ENCODE peak calls at places on chromosomes 5 and 9, in seven cellular contexts. One of them, this sample, is unnamed.

GRCh38 chr5:141919218-141920129 is 4.2 kb upstream of the DELE1 start:
- DNase-seq in heart right ventricle: no peak
- DNase-seq in NCI-H460: no peak
- DNase-seq in B cell: no peak
- DNase-seq in fibroblast of lung: no peak
- DNase-seq in prostate gland: no peak
- DNase-seq in T-helper 22 cell: no peak
- DNase-seq in this sample: no peak

GRCh38 chr5:74148321-74148720 is 492.2 kb downstream of the ENC1 start:
- DNase-seq in heart right ventricle: no peak
- DNase-seq in NCI-H460: no peak
- DNase-seq in B cell: no peak
- DNase-seq in fibroblast of lung: no peak
- DNase-seq in prostate gland: no peak
- DNase-seq in T-helper 22 cell: no peak
- DNase-seq in this sample: no peak

GRCh38 chr9:9970514-9970913 is 642.3 kb downstream of the PTPRD start:
- DNase-seq in heart right ventricle: no peak
- DNase-seq in NCI-H460: no peak
- DNase-seq in B cell: no peak
- DNase-seq in fibroblast of lung: no peak
- DNase-seq in prostate gland: no peak
- DNase-seq in T-helper 22 cell: no peak
- DNase-seq in this sample: no peak

GRCh38 chr9:134299883-134300282 is 26.4 kb upstream of the RXRA start:
- DNase-seq in heart right ventricle: peak
- DNase-seq in NCI-H460: no peak
- DNase-seq in B cell: no peak
- DNase-seq in fibroblast of lung: no peak
- DNase-seq in prostate gland: peak
- DNase-seq in T-helper 22 cell: no peak
- DNase-seq in this sample: no peak

GRCh38 chr5:1502046-1502736 is 21.6 kb downstream of the LPCAT1 start:
- DNase-seq in heart right ventricle: peak
- DNase-seq in NCI-H460: no peak
- DNase-seq in B cell: peak
- DNase-seq in fibroblast of lung: no peak
- DNase-seq in prostate gland: no peak
- DNase-seq in T-helper 22 cell: no peak
- DNase-seq in this sample: no peak

GRCh38 chr5:159735749-159736660 is 180.3 kb upstream of the ADRA1B start:
- DNase-seq in heart right ventricle: no peak
- DNase-seq in NCI-H460: no peak
- DNase-seq in B cell: no peak
- DNase-seq in fibroblast of lung: peak
- DNase-seq in prostate gland: no peak
- DNase-seq in T-helper 22 cell: no peak
- DNase-seq in this sample: no peak

GRCh38 chr5:148820778-148821395 is 5.5 kb upstream of the ADRB2 start:
- DNase-seq in heart right ventricle: no peak
- DNase-seq in NCI-H460: peak
- DNase-seq in B cell: peak
- DNase-seq in fibroblast of lung: peak
- DNase-seq in prostate gland: no peak
- DNase-seq in T-helper 22 cell: no peak
- DNase-seq in this sample: no peak

GRCh38 chr9:137295313-137296213 is 6.5 kb downstream of the NRARP start:
- DNase-seq in heart right ventricle: peak
- DNase-seq in NCI-H460: peak
- DNase-seq in B cell: peak
- DNase-seq in fibroblast of lung: no peak
- DNase-seq in prostate gland: no peak
- DNase-seq in T-helper 22 cell: no peak
- DNase-seq in this sample: peak

GRCh38 chr9:28692012-28692411 is 1118.7 kb upstream of the C9orf72 start:
- DNase-seq in heart right ventricle: no peak
- DNase-seq in NCI-H460: no peak
- DNase-seq in B cell: no peak
- DNase-seq in fibroblast of lung: no peak
- DNase-seq in prostate gland: no peak
- DNase-seq in T-helper 22 cell: no peak
- DNase-seq in this sample: no peak

GRCh38 chr5:28855631-28856030 is 1817.2 kb upstream of the CDH9 start:
- DNase-seq in heart right ventricle: no peak
- DNase-seq in NCI-H460: no peak
- DNase-seq in B cell: no peak
- DNase-seq in fibroblast of lung: no peak
- DNase-seq in prostate gland: no peak
- DNase-seq in T-helper 22 cell: no peak
- DNase-seq in this sample: no peak

GRCh38 chr9:121331992-121332685 is 37.9 kb downstream of the STOM start:
- DNase-seq in heart right ventricle: no peak
- DNase-seq in NCI-H460: no peak
- DNase-seq in B cell: no peak
- DNase-seq in fibroblast of lung: no peak
- DNase-seq in prostate gland: no peak
- DNase-seq in T-helper 22 cell: no peak
- DNase-seq in this sample: no peak

GRCh38 chr9:112894699-112895098 is 4.0 kb upstream of the SLC46A2 start:
- DNase-seq in heart right ventricle: no peak
- DNase-seq in NCI-H460: no peak
- DNase-seq in B cell: no peak
- DNase-seq in fibroblast of lung: no peak
- DNase-seq in prostate gland: no peak
- DNase-seq in T-helper 22 cell: no peak
- DNase-seq in this sample: no peak

GRCh38 chr5:172905771-172906170 is 53.5 kb upstream of the RPL26L1 start:
- DNase-seq in heart right ventricle: no peak
- DNase-seq in NCI-H460: no peak
- DNase-seq in B cell: no peak
- DNase-seq in fibroblast of lung: no peak
- DNase-seq in prostate gland: no peak
- DNase-seq in T-helper 22 cell: no peak
- DNase-seq in this sample: no peak

GRCh38 chr9:3521961-3522360 is 3.8 kb downstream of the RFX3 start:
- DNase-seq in heart right ventricle: no peak
- DNase-seq in NCI-H460: no peak
- DNase-seq in B cell: no peak
- DNase-seq in fibroblast of lung: no peak
- DNase-seq in prostate gland: no peak
- DNase-seq in T-helper 22 cell: no peak
- DNase-seq in this sample: no peak

GRCh38 chr5:149849280-149849985 is 95.2 kb downstream of the PDE6A start:
- DNase-seq in heart right ventricle: no peak
- DNase-seq in NCI-H460: no peak
- DNase-seq in B cell: no peak
- DNase-seq in fibroblast of lung: no peak
- DNase-seq in prostate gland: no peak
- DNase-seq in T-helper 22 cell: no peak
- DNase-seq in this sample: no peak